ENCODE peak calls at places on chromosome 22, in four cellular contexts. I is mammary epithelial cell, K is A549, Q is GM12865. Z is an unnamed sample.
A peak's percentile ranks its signal among the peaks of the same experiment; 100 is the strongest.

GRCh38 chr22:25334091-25334490 is 114.7 kb downstream of the CRYBB2 start:
- DNase-seq in Q (peak; percentile 68), I (peak; percentile 21), K (peak; percentile 19), Z (peak; percentile 79)

GRCh38 chr22:24444251-24444650 is 16.9 kb downstream of the ADORA2A start:
- DNase-seq in K (no peak), Q (no peak), I (no peak), Z (no peak)

GRCh38 chr22:27170491-27170890 is 513.1 kb downstream of the MIAT start:
- DNase-seq in K (peak; percentile 69), I (no peak), Q (no peak), Z (no peak)

GRCh38 chr22:46465348-46465725 is 72.1 kb downstream of the CELSR1 start:
- DNase-seq in I (no peak), Q (no peak), K (no peak), Z (no peak)

GRCh38 chr22:43407591-43407990 is 4.2 kb upstream of the MPPED1 start:
- DNase-seq in K (no peak), Q (no peak), I (no peak), Z (no peak)

GRCh38 chr22:20578707-20579106 is 71.3 kb downstream of the MED15 start:
- DNase-seq in Q (no peak), K (no peak), I (no peak), Z (no peak)

GRCh38 chr22:47091241-47091691 is 328.8 kb downstream of the TBC1D22A start:
- DNase-seq in Q (no peak), I (peak; percentile 3), K (no peak), Z (no peak)

GRCh38 chr22:17836977-17837742 is 62.9 kb upstream of the BID start:
- DNase-seq in Q (no peak), I (no peak), K (no peak), Z (no peak)

GRCh38 chr22:44698531-44699421 is 3.2 kb upstream of the PRR5 start:
- DNase-seq in I (no peak), Q (no peak), K (no peak), Z (no peak)

GRCh38 chr22:45340323-45340722 is 30.6 kb downstream of the FAM118A start:
- DNase-seq in Q (no peak), I (no peak), K (no peak), Z (no peak)

GRCh38 chr22:27804683-27805297 is 3.2 kb upstream of the MN1 start:
- DNase-seq in K (peak; percentile 59), Q (peak; percentile 53), I (peak; percentile 41), Z (peak; percentile 73)

GRCh38 chr22:19663821-19664325 is 50.4 kb upstream of the SEPTIN5 start:
- DNase-seq in I (no peak), Q (no peak), K (no peak), Z (no peak)

GRCh38 chr22:17213976-17214375 is 5.3 kb downstream of the ADA2 start:
- DNase-seq in K (peak; percentile 24), I (no peak), Q (peak; percentile 47), Z (peak; percentile 67)

GRCh38 chr22:24072361-24072760 is 61.3 kb downstream of the CABIN1 start:
- DNase-seq in K (no peak), Q (no peak), I (no peak), Z (no peak)

GRCh38 chr22:19337137-19337536 is 45.6 kb upstream of the CLTCL1 start:
- DNase-seq in K (no peak), I (no peak), Q (no peak), Z (no peak)

GRCh38 chr22:35394011-35394312 is 6.0 kb upstream of the MCM5 start:
- DNase-seq in K (no peak), Q (no peak), I (no peak), Z (peak; percentile 14)

GRCh38 chr22:46561435-46561905 is 24.1 kb upstream of the CELSR1 start:
- DNase-seq in I (no peak), Q (peak; percentile 76), K (peak; percentile 77), Z (peak; percentile 67)

GRCh38 chr22:46851941-46852340 is 89.5 kb downstream of the TBC1D22A start:
- DNase-seq in I (no peak), K (no peak), Q (no peak), Z (no peak)

GRCh38 chr22:39664485-39665200 is 94.1 kb downstream of the CACNA1I start:
- DNase-seq in I (no peak), K (no peak), Q (no peak), Z (peak; percentile 46)

GRCh38 chr22:24554316-24555159 is at the start of gene GUCD1:
- DNase-seq in Q (peak; percentile 52), K (no peak), I (peak; percentile 36), Z (peak; percentile 51)

GRCh38 chr22:26357813-26358212 is 71.2 kb upstream of the ASPHD2 start:
- DNase-seq in I (no peak), Q (no peak), K (no peak), Z (no peak)

GRCh38 chr22:28570697-28571373 is 108.8 kb downstream of the TTC28 start:
- DNase-seq in Q (no peak), K (no peak), I (no peak), Z (no peak)

GRCh38 chr22:43152355-43153071 is 1.2 kb downstream of the TSPO start:
- DNase-seq in I (peak; percentile 68), K (peak; percentile 55), Q (peak; percentile 51), Z (peak; percentile 76)

GRCh38 chr22:27709919-27710452 is 91.6 kb downstream of the MN1 start:
- DNase-seq in K (no peak), I (no peak), Q (no peak), Z (no peak)

GRCh38 chr22:46579751-46580449 is 40.3 kb upstream of the GRAMD4 start:
- DNase-seq in Q (no peak), K (no peak), I (no peak), Z (no peak)

GRCh38 chr22:38652858-38653257 is 3.3 kb downstream of the FAM227A start:
- DNase-seq in Q (no peak), I (no peak), K (no peak), Z (no peak)

GRCh38 chr22:45572444-45572843 is 69.8 kb downstream of the FBLN1 start:
- DNase-seq in I (peak; percentile 85), K (no peak), Q (no peak), Z (no peak)

GRCh38 chr22:31578171-31578570 is 81.8 kb downstream of the SFI1 start:
- DNase-seq in K (no peak), Q (no peak), I (no peak), Z (no peak)

GRCh38 chr22:46111645-46112306 is 38.5 kb upstream of the PPARA start:
- DNase-seq in K (no peak), Q (no peak), I (no peak), Z (no peak)

GRCh38 chr22:39241632-39242388 is 3.0 kb downstream of the PDGFB start:
- DNase-seq in K (no peak), I (no peak), Q (no peak), Z (peak; percentile 64)

GRCh38 chr22:46462726-46463371 is 74.6 kb downstream of the CELSR1 start:
- DNase-seq in Q (no peak), I (peak; percentile 94), K (peak; percentile 66), Z (no peak)

GRCh38 chr22:44180706-44181032 is at the start of gene PARVG:
- DNase-seq in Q (peak; percentile 81), K (no peak), I (peak; percentile 7), Z (peak; percentile 59)

GRCh38 chr22:31211862-31212730 is at the start of gene LIMK2:
- DNase-seq in Q (peak; percentile 97), K (peak; percentile 84), I (peak; percentile 88), Z (peak; percentile 99)

GRCh38 chr22:37636186-37636948 is 3.1 kb upstream of the SH3BP1 start:
- DNase-seq in Q (peak; percentile 57), K (no peak), I (no peak), Z (peak; percentile 69)

GRCh38 chr22:36563001-36563400 is 34.0 kb upstream of the EIF3D start:
- DNase-seq in Q (no peak), K (no peak), I (no peak), Z (no peak)
- TF ChIP-seq CTCF in Q (no peak), K (no peak), I (no peak), Z (no peak)

GRCh38 chr22:22099833-22100812 is 117.5 kb upstream of the TOP3B start:
- DNase-seq in I (no peak), K (no peak), Q (peak; percentile 5), Z (peak; percentile 10)

GRCh38 chr22:22106855-22107254 is 124.3 kb upstream of the TOP3B start:
- DNase-seq in I (no peak), Q (no peak), K (no peak), Z (no peak)

GRCh38 chr22:22105364-22105763 is 122.8 kb upstream of the TOP3B start:
- DNase-seq in Q (no peak), K (no peak), I (no peak), Z (no peak)

GRCh38 chr22:22099194-22099486 is 116.6 kb upstream of the TOP3B start:
- DNase-seq in Q (peak; percentile 43), K (no peak), I (no peak), Z (no peak)

DNA sequence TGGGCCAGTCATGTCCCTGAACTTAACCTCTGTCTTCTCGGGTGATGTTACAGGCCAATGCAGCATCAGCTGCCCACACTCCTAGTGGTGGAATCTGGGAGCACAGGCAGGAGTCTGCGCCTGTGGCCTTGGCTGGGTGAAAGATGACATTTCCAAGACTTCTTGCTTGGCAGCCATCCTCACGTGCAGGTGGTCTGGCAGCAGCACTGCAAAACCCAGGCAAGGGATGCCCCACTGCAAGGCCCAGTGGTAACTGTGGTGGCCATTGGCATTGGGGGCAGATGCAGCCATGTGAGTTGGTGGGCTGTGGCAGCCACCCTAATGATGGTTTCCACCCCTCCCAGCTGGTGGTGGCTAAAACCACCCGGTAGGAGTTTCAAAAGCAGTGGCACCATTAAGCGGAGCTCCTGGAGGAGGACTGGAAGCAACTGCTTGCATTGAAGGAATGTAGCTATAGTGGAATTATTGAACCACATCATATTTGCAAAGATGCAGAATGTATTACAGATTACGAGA is 120.5 kb upstream of the TOP3B start:
- DNase-seq in K (peak; percentile 18), Q (peak; percentile 19), I (no peak), Z (peak; percentile 46)
- TF ChIP-seq CTCF in K (no peak), Q (peak; percentile 47), I (peak; percentile 46), Z (peak; percentile 57)

GRCh38 chr22:50276143-50276542 is 6.0 kb upstream of the MAPK11 start:
- DNase-seq in K (peak; percentile 76), I (no peak), Q (peak; percentile 96), Z (peak; percentile 67)
- TF ChIP-seq CTCF in K (peak; percentile 60), I (peak; percentile 66), Q (peak; percentile 95), Z (peak; percentile 70)

DNA sequence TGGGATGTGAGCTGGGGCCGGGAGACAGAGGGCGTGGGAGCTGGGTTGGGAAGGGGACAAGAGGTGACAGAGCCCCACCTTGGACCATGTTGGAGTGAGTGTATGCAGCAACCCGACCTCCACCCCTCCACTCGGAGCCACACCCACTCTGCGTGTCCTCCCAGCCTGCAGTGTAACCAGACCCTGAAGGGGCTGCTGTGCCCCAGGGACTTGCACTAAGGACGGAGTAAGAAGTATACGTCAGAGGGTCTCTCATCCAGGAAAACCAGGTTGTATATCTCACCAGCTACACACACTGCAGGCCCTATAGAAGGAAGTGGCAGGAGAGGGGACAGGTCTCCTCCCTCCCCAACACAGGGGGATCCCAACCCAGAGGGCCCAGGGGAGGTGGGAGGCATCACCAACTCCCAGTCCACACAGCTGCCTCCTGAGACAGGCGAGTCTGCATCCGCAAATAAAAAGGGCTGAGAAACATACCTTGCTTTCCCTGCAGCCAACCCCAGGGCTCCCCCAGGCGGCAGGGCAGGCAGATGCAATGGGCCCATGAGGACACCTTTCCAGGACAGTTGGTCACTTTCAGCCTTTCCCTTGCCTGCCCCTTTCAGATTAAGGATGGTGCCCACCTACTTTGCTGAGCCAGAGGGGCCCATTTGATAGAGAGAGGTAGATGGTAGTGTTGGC is 180.2 kb downstream of the BRD1 start:
- DNase-seq in I (no peak), Q (no peak), K (no peak), Z (no peak)
- TF ChIP-seq CTCF in I (peak; percentile 4), Q (no peak), K (peak; percentile 14), Z (no peak)

Z was measured in activated CD8-positive, alpha-beta T cell treated with anti-CD3 and anti-CD28 coated beads for 36 hours.